ENCODE peak calls at places on chromosomes 2 and 18, in ten cellular contexts. L is AG04450, D is AG09309, Y is Peyer's patch, A is lung, I is dorsolateral prefrontal cortex, Q is astrocyte, W is fibroblast of mammary gland, T is AG10803, G is type B pancreatic cell. O is an unnamed sample.

GRCh38 chr2:161070693-161071479 is 89.3 kb upstream of the TANK start:
- DNase-seq in L (no peak), D (no peak), Y (no peak), A (no peak), I (no peak), Q (no peak), W (no peak), T (no peak), G (no peak), O (no peak)

GRCh38 chr2:215450188-215451011 is 14.5 kb upstream of the FN1 start:
- DNase-seq in L (no peak), D (no peak), Y (no peak), A (no peak), I (no peak), Q (no peak), W (no peak), T (no peak), G (no peak), O (no peak)

GRCh38 chr18:21599585-21600525 is 649 bp downstream of the ESCO1 start:
- DNase-seq in L (no peak), D (no peak), Y (peak), A (peak), I (no peak), Q (no peak), W (no peak), T (peak), G (peak), O (peak)

GRCh38 chr18:75363446-75364225 is 63.9 kb downstream of the SMIM21 start:
- DNase-seq in L (no peak), D (no peak), Y (no peak), A (no peak), I (no peak), Q (no peak), W (no peak), T (no peak), G (no peak), O (no peak)

GRCh38 chr18:76545433-76546281 is 50.6 kb upstream of the ZNF516 start:
- DNase-seq in L (no peak), D (no peak), Y (no peak), A (no peak), I (no peak), Q (no peak), W (peak), T (peak), G (no peak), O (no peak)

GRCh38 chr2:168157070-168157469 is 90.3 kb downstream of the STK39 start:
- DNase-seq in L (no peak), D (no peak), Y (no peak), A (no peak), I (no peak), Q (no peak), W (no peak), T (no peak), G (no peak), O (no peak)

GRCh38 chr2:42513252-42513918 is 19.6 kb upstream of the KCNG3 start:
- DNase-seq in L (peak), D (peak), Y (peak), A (peak), I (no peak), Q (peak), W (peak), T (peak), G (no peak), O (no peak)

GRCh38 chr18:3148930-3149535 is 70.7 kb downstream of the MYOM1 start:
- DNase-seq in L (no peak), D (peak), Y (no peak), A (no peak), I (no peak), Q (peak), W (peak), T (peak), G (no peak), O (peak)

GRCh38 chr2:20304411-20304810 is 46.2 kb downstream of the PUM2 start:
- DNase-seq in L (peak), D (no peak), Y (no peak), A (no peak), I (no peak), Q (peak), W (peak), T (peak), G (no peak), O (no peak)

GRCh38 chr2:227370791-227371312 is 8.3 kb downstream of the TM4SF20 start:
- DNase-seq in L (peak), D (peak), Y (no peak), A (peak), I (no peak), Q (peak), W (peak), T (peak), G (no peak), O (no peak)

GRCh38 chr2:20539133-20539719 is 92.4 kb downstream of the RHOB start:
- DNase-seq in L (no peak), D (no peak), Y (peak), A (no peak), I (no peak), Q (no peak), W (peak), T (no peak), G (no peak), O (no peak)

GRCh38 chr2:206988884-206989283 is 49.6 kb downstream of the CPO start:
- DNase-seq in L (no peak), D (no peak), Y (no peak), A (no peak), I (no peak), Q (no peak), W (no peak), T (no peak), G (no peak), O (no peak)

GRCh38 chr2:206986943-206987342 is 47.6 kb downstream of the CPO start:
- DNase-seq in L (no peak), D (no peak), Y (no peak), A (no peak), I (no peak), Q (no peak), W (no peak), T (no peak), G (no peak), O (no peak)

GRCh38 chr2:206987810-206988209 is 48.5 kb downstream of the CPO start:
- DNase-seq in L (no peak), D (no peak), Y (no peak), A (no peak), I (no peak), Q (no peak), W (no peak), T (no peak), G (no peak), O (no peak)

GRCh38 chr2:206990335-206990734 is 51.0 kb downstream of the CPO start:
- DNase-seq in L (no peak), D (no peak), Y (no peak), A (no peak), I (no peak), Q (peak), W (peak), T (no peak), G (no peak), O (no peak)

GRCh38 chr2:206989306-206989705 is 50.0 kb downstream of the CPO start:
- DNase-seq in L (no peak), D (no peak), Y (peak), A (peak), I (no peak), Q (no peak), W (peak), T (no peak), G (no peak), O (peak)
- TF ChIP-seq CTCF in L (peak), D (peak), Y (peak), A (peak), I (peak), Q (peak), W (peak), T (peak), G (peak), O (peak)

GRCh38 chr2:35978218-35978617 is 377.4 kb upstream of the CRIM1 start:
- DNase-seq in L (no peak), D (no peak), Y (no peak), A (no peak), I (no peak), Q (no peak), W (no peak), T (no peak), G (no peak), O (no peak)

GRCh38 chr2:35976611-35977010 is 379.0 kb upstream of the CRIM1 start:
- DNase-seq in L (no peak), D (no peak), Y (no peak), A (no peak), I (no peak), Q (no peak), W (no peak), T (no peak), G (no peak), O (no peak)

GRCh38 chr2:35973737-35974132 is 381.8 kb upstream of the CRIM1 start:
- DNase-seq in L (no peak), D (no peak), Y (peak), A (no peak), I (no peak), Q (peak), W (no peak), T (no peak), G (no peak), O (no peak)

DNA sequence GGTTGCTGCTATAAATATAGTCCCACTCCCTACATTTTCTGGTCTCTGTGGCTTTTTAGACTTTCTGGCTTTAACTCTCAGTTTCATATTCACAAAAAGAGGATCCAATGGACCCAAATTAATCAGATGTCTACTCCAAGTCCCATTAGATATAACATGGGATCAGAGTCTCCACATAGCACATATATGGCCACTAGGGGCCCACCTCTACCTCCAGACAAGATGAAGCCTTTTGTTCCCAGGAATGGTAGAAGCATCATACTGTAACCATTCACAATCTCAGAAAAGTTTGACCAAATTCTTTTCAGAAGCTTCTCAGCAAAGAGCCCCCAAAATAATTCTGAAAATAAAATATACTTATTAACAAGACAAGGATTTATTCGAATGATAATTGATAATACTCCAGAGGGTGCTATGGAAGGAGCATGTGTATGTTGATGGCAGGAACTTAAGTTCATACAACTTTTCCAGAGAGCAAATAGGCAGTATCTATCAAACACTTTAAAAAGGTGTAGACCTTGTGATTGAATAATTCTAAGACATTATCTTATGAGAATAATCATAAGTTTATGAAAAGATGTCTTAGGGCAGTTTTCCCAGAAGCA is 382.3 kb upstream of the CRIM1 start:
- DNase-seq in L (no peak), D (no peak), Y (peak), A (no peak), I (no peak), Q (peak), W (peak), T (peak), G (no peak), O (no peak)
- TF ChIP-seq CTCF in L (peak), D (peak), Y (peak), A (peak), I (peak), Q (peak), W (peak), T (peak), G (peak), O (peak)

DNA sequence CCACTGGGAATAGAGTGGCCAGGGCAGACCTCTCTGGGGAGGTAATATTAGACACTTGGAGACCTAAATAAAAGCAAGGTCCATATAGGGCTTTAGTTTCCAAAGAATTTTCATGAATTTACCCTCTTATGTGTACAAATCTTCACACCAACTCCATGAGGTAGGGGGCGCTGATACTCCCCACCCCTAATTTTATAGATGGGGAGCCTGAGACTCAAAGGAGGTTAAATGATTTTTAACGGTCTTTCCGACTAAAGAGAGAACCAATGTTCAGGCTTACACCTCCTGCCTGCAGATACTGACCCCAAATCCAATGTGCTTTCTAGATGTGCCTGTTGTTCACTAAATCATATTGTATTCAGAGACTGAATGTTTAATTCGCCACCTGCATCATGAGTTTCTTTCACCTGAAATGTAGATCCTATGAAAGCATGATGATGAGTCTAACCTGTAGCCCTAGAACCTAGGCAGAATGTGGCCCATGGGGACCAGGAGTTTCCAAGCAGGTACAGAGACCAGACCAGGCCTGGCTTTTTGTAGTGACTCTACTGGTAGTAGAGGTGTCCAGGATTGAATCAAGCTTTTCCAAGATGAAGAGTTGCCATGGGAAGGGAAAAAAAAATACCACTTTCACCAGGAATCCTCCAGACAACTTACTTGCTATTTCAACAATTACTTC is 16.8 kb upstream of the PAX3 start:
- DNase-seq in L (no peak), D (no peak), Y (no peak), A (no peak), I (no peak), Q (no peak), W (no peak), T (no peak), G (no peak), O (no peak)
- TF ChIP-seq CTCF in L (peak), D (no peak), Y (no peak), A (no peak), I (no peak), Q (no peak), W (peak), T (no peak), G (peak), O (peak)

GRCh38 chr2:119823734-119824334 is 64.1 kb downstream of the PTPN4 start:
- DNase-seq in L (no peak), D (peak), Y (peak), A (no peak), I (no peak), Q (peak), W (peak), T (peak), G (no peak), O (no peak)
- TF ChIP-seq CTCF in L (peak), D (peak), Y (peak), A (peak), I (peak), Q (peak), W (peak), T (peak), G (peak), O (peak)